ENCODE peak calls at places on chromosomes 13 and 19, in five cellular contexts. One of them, this sample, is unnamed.

GRCh38 chr13:88648598-88649373 is 977.6 kb downstream of the SLITRK5 start:
- DNase-seq in upper lobe of left lung: no peak
- DNase-seq in spleen: no peak
- DNase-seq in transverse colon: no peak
- DNase-seq in GM12892: no peak
- DNase-seq in this sample: no peak

GRCh38 chr13:59425211-59425721 is 738.5 kb downstream of the DIAPH3 start:
- DNase-seq in upper lobe of left lung: no peak
- DNase-seq in spleen: no peak
- DNase-seq in transverse colon: no peak
- DNase-seq in GM12892: no peak
- DNase-seq in this sample: no peak

GRCh38 chr19:9523885-9524474 is 14.5 kb downstream of the ZNF426 start:
- DNase-seq in upper lobe of left lung: no peak
- DNase-seq in spleen: no peak
- DNase-seq in transverse colon: no peak
- DNase-seq in GM12892: no peak
- DNase-seq in this sample: no peak

GRCh38 chr13:79724348-79725103 is 243.6 kb downstream of the NDFIP2 start:
- DNase-seq in upper lobe of left lung: no peak
- DNase-seq in spleen: no peak
- DNase-seq in transverse colon: peak
- DNase-seq in GM12892: no peak
- DNase-seq in this sample: no peak

GRCh38 chr19:33094504-33095067 is 13.6 kb downstream of the GPATCH1 start:
- DNase-seq in upper lobe of left lung: no peak
- DNase-seq in spleen: no peak
- DNase-seq in transverse colon: no peak
- DNase-seq in GM12892: no peak
- DNase-seq in this sample: no peak

GRCh38 chr13:96958286-96958891 is 35.9 kb downstream of the OXGR1 start:
- DNase-seq in upper lobe of left lung: no peak
- DNase-seq in spleen: no peak
- DNase-seq in transverse colon: no peak
- DNase-seq in GM12892: no peak
- DNase-seq in this sample: no peak

GRCh38 chr13:83378901-83379300 is 503.4 kb downstream of the SLITRK1 start:
- DNase-seq in upper lobe of left lung: no peak
- DNase-seq in spleen: no peak
- DNase-seq in transverse colon: no peak
- DNase-seq in GM12892: no peak
- DNase-seq in this sample: no peak

GRCh38 chr13:105599477-105600037 is 935.9 kb downstream of the EFNB2 start:
- DNase-seq in upper lobe of left lung: no peak
- DNase-seq in spleen: no peak
- DNase-seq in transverse colon: no peak
- DNase-seq in GM12892: no peak
- DNase-seq in this sample: no peak

GRCh38 chr19:50779504-50780457 is 9.5 kb downstream of the GPR32 start:
- DNase-seq in upper lobe of left lung: no peak
- DNase-seq in spleen: no peak
- DNase-seq in transverse colon: no peak
- DNase-seq in GM12892: no peak
- DNase-seq in this sample: no peak

GRCh38 chr13:30743319-30744055 is 8.1 kb downstream of the ALOX5AP start:
- DNase-seq in upper lobe of left lung: peak
- DNase-seq in spleen: no peak
- DNase-seq in transverse colon: peak
- DNase-seq in GM12892: no peak
- DNase-seq in this sample: no peak

GRCh38 chr13:33318037-33318436 is 32.5 kb upstream of the STARD13 start:
- DNase-seq in upper lobe of left lung: no peak
- DNase-seq in spleen: no peak
- DNase-seq in transverse colon: no peak
- DNase-seq in GM12892: no peak
- DNase-seq in this sample: no peak

GRCh38 chr13:21330126-21330861 is 128.8 kb downstream of the ZDHHC20 start:
- DNase-seq in upper lobe of left lung: no peak
- DNase-seq in spleen: no peak
- DNase-seq in transverse colon: no peak
- DNase-seq in GM12892: no peak
- DNase-seq in this sample: no peak

GRCh38 chr13:101415358-101416174 is 742 bp downstream of the NALCN start:
- DNase-seq in upper lobe of left lung: no peak
- DNase-seq in spleen: no peak
- DNase-seq in transverse colon: no peak
- DNase-seq in GM12892: no peak
- DNase-seq in this sample: no peak

GRCh38 chr13:101412076-101412475 is 4.2 kb downstream of the NALCN start:
- DNase-seq in upper lobe of left lung: no peak
- DNase-seq in spleen: no peak
- DNase-seq in transverse colon: no peak
- DNase-seq in GM12892: no peak
- DNase-seq in this sample: no peak

GRCh38 chr13:101417043-101417406 is 717 bp upstream of the NALCN start:
- DNase-seq in upper lobe of left lung: no peak
- DNase-seq in spleen: no peak
- DNase-seq in transverse colon: no peak
- DNase-seq in GM12892: no peak
- DNase-seq in this sample: no peak

GRCh38 chr13:101416181-101417042 is at the start of gene NALCN:
- DNase-seq in upper lobe of left lung: no peak
- DNase-seq in spleen: no peak
- DNase-seq in transverse colon: no peak
- DNase-seq in GM12892: no peak
- DNase-seq in this sample: no peak

GRCh38 chr13:101417501-101417900 is 1.2 kb upstream of the NALCN start:
- DNase-seq in upper lobe of left lung: no peak
- DNase-seq in spleen: no peak
- DNase-seq in transverse colon: no peak
- DNase-seq in GM12892: no peak
- DNase-seq in this sample: no peak
- TF ChIP-seq POLR2A in upper lobe of left lung: no peak
- TF ChIP-seq POLR2A in spleen: no peak
- TF ChIP-seq POLR2A in transverse colon: no peak
- TF ChIP-seq POLR2A in GM12892: no peak
- TF ChIP-seq POLR2A in this sample: no peak

GRCh38 chr13:48542581-48543341 is 9.9 kb upstream of the RCBTB2 start:
- DNase-seq in upper lobe of left lung: peak
- DNase-seq in spleen: no peak
- DNase-seq in transverse colon: peak
- DNase-seq in GM12892: no peak
- DNase-seq in this sample: peak
- TF ChIP-seq POLR2AphosphoS5 in upper lobe of left lung: no peak
- TF ChIP-seq POLR2AphosphoS5 in spleen: peak
- TF ChIP-seq POLR2AphosphoS5 in transverse colon: no peak
- TF ChIP-seq POLR2AphosphoS5 in GM12892: no peak
- TF ChIP-seq POLR2AphosphoS5 in this sample: no peak

DNA sequence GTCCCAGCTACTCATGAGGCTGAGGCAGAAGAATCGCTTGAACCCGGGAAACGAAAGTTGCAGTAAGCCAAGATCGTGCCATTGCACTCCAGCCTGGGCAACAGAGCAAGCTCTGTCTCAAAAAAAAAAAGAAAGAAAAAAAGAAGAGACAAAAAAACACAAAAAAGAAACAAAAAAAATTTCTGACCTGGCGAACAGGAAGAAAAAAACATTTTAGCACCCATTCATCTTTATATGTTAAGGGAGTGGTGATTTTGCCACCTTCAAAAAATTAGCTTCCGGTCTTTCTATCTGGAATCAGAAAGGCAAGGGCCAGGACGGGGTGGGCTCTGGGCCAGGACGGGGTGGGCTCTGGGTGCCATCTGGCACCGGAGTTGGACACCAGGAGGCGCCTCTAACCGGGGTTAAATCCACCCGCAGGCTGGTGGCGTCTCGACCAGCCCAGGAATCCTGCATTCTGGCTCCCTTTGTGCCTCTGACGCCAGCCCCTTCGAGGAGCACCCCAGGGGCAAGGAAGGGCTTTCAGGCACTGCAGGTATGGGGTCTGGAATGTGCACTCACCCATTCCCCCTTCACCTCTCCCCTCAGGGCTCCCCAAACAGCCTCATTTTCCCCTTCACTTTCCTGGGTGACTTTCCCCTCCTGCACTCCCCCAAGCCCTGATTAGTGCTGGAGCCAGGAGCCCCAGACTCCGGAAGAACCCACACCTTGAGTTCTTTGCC is 10.4 kb upstream of the ZSWIM4 start:
- DNase-seq in upper lobe of left lung: peak
- DNase-seq in spleen: peak
- DNase-seq in transverse colon: peak
- DNase-seq in GM12892: peak
- DNase-seq in this sample: peak
- TF ChIP-seq POLR2A in upper lobe of left lung: no peak
- TF ChIP-seq POLR2A in spleen: no peak
- TF ChIP-seq POLR2A in transverse colon: no peak
- TF ChIP-seq POLR2A in GM12892: no peak
- TF ChIP-seq POLR2A in this sample: no peak

GRCh38 chr19:17848598-17849292 is 963 bp upstream of the JAK3 start:
- DNase-seq in upper lobe of left lung: no peak
- DNase-seq in spleen: no peak
- DNase-seq in transverse colon: no peak
- DNase-seq in GM12892: no peak
- DNase-seq in this sample: peak
- TF ChIP-seq POLR2AphosphoS5 in upper lobe of left lung: no peak
- TF ChIP-seq POLR2AphosphoS5 in spleen: peak
- TF ChIP-seq POLR2AphosphoS5 in transverse colon: no peak
- TF ChIP-seq POLR2AphosphoS5 in GM12892: no peak
- TF ChIP-seq POLR2AphosphoS5 in this sample: no peak

DNA sequence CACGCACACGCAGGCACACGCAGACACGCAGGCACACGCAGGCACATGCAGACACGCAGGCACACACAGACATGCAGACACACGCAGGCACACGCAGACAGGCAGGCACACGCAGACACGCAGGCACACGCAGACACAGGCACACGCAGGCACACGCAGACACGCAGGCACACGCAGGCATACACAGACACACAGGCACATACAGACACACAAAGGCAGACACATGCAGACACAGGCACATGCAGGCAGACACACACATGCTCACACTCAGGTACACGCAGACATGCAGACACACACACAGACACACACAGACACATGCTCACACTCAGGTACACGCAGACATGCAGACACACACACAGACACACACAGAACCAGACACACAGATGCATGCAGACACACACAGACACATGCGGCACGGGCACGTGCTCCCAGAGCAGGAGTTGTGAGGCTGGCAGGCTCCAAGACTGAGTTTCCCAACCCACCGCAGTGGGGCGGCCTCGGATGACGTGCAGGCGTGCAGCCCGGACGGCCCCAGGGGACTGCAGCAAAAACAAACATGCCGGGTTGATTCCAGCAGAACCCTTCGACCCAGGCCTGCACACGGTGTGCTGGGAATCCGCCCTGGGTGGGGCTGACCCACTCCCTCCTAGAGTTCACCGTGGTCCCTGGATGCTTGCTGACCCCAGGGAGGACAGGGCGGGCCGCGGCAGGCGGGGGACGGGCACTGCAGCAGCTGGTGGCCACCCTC is 100.0 kb downstream of the GADD45B start:
- DNase-seq in upper lobe of left lung: no peak
- DNase-seq in spleen: peak
- DNase-seq in transverse colon: peak
- DNase-seq in GM12892: no peak
- DNase-seq in this sample: peak
- TF ChIP-seq POLR2A in upper lobe of left lung: no peak
- TF ChIP-seq POLR2A in spleen: no peak
- TF ChIP-seq POLR2A in transverse colon: no peak
- TF ChIP-seq POLR2A in GM12892: no peak
- TF ChIP-seq POLR2A in this sample: no peak

GRCh38 chr19:19488875-19489690 is 26.3 kb downstream of the TSSK6 start:
- DNase-seq in upper lobe of left lung: peak
- DNase-seq in spleen: peak
- DNase-seq in transverse colon: peak
- DNase-seq in GM12892: peak
- DNase-seq in this sample: peak
- TF ChIP-seq POLR2AphosphoS5 in upper lobe of left lung: peak
- TF ChIP-seq POLR2AphosphoS5 in spleen: peak
- TF ChIP-seq POLR2AphosphoS5 in transverse colon: no peak
- TF ChIP-seq POLR2AphosphoS5 in GM12892: peak
- TF ChIP-seq POLR2AphosphoS5 in this sample: no peak